ENCODE peak calls at places on chromosomes 6 and 20, in five cellular contexts. D is upper lobe of right lung, L is putamen, W is WERI-Rb-1, B is NCI-H748 treated with DMSO at 0.1 percent for 48 hours. Y is an unnamed sample.

GRCh38 chr6:26327450-26328264 is 37.3 kb upstream of the BTN3A2 start:
- DNase-seq in D (no peak), B (peak), L (peak), W (peak), Y (peak)

GRCh38 chr6:149347067-149347466 is 29.6 kb downstream of the TAB2 start:
- DNase-seq in L (no peak), B (no peak), W (no peak), D (no peak), Y (no peak)

GRCh38 chr6:110067837-110068591 is 89.9 kb downstream of the GPR6 start:
- DNase-seq in W (no peak), L (peak), B (no peak), D (no peak), Y (peak)

GRCh38 chr6:170083236-170084051 is 207.4 kb downstream of the DLL1 start:
- DNase-seq in D (no peak), W (no peak), L (no peak), B (no peak), Y (no peak)

GRCh38 chr6:133411757-133412156 is 170.6 kb downstream of the EYA4 start:
- DNase-seq in W (no peak), L (no peak), B (no peak), D (no peak), Y (no peak)

GRCh38 chr20:24816907-24817306 is 132.2 kb upstream of the CST7 start:
- DNase-seq in D (peak), W (no peak), L (no peak), B (no peak), Y (peak)

GRCh38 chr6:15341311-15341710 is 95.4 kb downstream of the JARID2 start:
- DNase-seq in W (no peak), L (no peak), D (no peak), B (no peak), Y (no peak)

GRCh38 chr6:37626915-37627314 is 70.8 kb downstream of the MDGA1 start:
- DNase-seq in D (no peak), W (no peak), L (no peak), B (no peak), Y (no peak)

GRCh38 chr20:48096957-48097890 is 311.9 kb upstream of the SULF2 start:
- DNase-seq in B (no peak), D (peak), L (no peak), W (no peak), Y (no peak)

GRCh38 chr6:109420751-109421150 is 19.7 kb downstream of the PPIL6 start:
- DNase-seq in L (no peak), D (no peak), W (no peak), B (no peak), Y (no peak)

GRCh38 chr6:6515691-6516607 is 72.6 kb upstream of the LY86 start:
- DNase-seq in B (no peak), W (no peak), D (no peak), L (no peak), Y (no peak)

GRCh38 chr20:19560876-19561480 is 197.1 kb upstream of the RIN2 start:
- DNase-seq in L (no peak), W (no peak), D (no peak), B (no peak), Y (no peak)

GRCh38 chr6:42104095-42104806 is 38.2 kb downstream of the C6orf132 start:
- DNase-seq in L (peak), W (no peak), B (no peak), D (peak), Y (peak)

GRCh38 chr6:138692978-138693909 is 80.3 kb upstream of the CCDC28A start:
- DNase-seq in W (peak), D (peak), L (no peak), B (peak), Y (peak)

GRCh38 chr6:149608381-149608982 is 40.0 kb downstream of the KATNA1 start:
- DNase-seq in D (no peak), B (no peak), W (no peak), L (no peak), Y (no peak)

GRCh38 chr6:6148192-6148815 is 141.6 kb upstream of the NRN1 start:
- DNase-seq in B (no peak), W (no peak), L (no peak), D (no peak), Y (no peak)

Y was measured in Ammon's horn.